ENCODE peak calls at places on chromosomes 11 and 22, in seven cellular contexts. One of them, this sample, is unnamed.

GRCh38 chr11:111081021-111081511 is 164.5 kb upstream of the POU2AF2 start:
- DNase-seq in tibial nerve: no peak
- DNase-seq in heart left ventricle: no peak
- DNase-seq in OCI-LY7: no peak
- DNase-seq in PC-9: no peak
- DNase-seq in pancreas: no peak
- DNase-seq in left lung: no peak
- DNase-seq in this sample: no peak

GRCh38 chr22:50089231-50090140 is at the start of gene MOV10L1:
- DNase-seq in tibial nerve: no peak
- DNase-seq in heart left ventricle: peak; percentile 20
- DNase-seq in OCI-LY7: no peak
- DNase-seq in PC-9: no peak
- DNase-seq in pancreas: peak; percentile 62
- DNase-seq in left lung: peak; percentile 81
- DNase-seq in this sample: peak; percentile 61

GRCh38 chr11:96054870-96055705 is 131.2 kb upstream of the MTMR2 start:
- DNase-seq in tibial nerve: no peak
- DNase-seq in heart left ventricle: no peak
- DNase-seq in OCI-LY7: peak; percentile 54
- DNase-seq in PC-9: no peak
- DNase-seq in pancreas: no peak
- DNase-seq in left lung: no peak
- DNase-seq in this sample: no peak

GRCh38 chr11:30741039-30741550 is 154.9 kb upstream of the MPPED2 start:
- DNase-seq in tibial nerve: no peak
- DNase-seq in heart left ventricle: no peak
- DNase-seq in OCI-LY7: no peak
- DNase-seq in PC-9: no peak
- DNase-seq in pancreas: no peak
- DNase-seq in left lung: no peak
- DNase-seq in this sample: no peak

GRCh38 chr11:69891421-69892236 is 72.4 kb upstream of the FGF3 start:
- DNase-seq in tibial nerve: no peak
- DNase-seq in heart left ventricle: no peak
- DNase-seq in OCI-LY7: no peak
- DNase-seq in PC-9: peak; percentile 77
- DNase-seq in pancreas: no peak
- DNase-seq in left lung: peak; percentile 68
- DNase-seq in this sample: no peak

GRCh38 chr11:12430912-12431311 is 53.5 kb downstream of the PARVA start:
- DNase-seq in tibial nerve: peak; percentile 63
- DNase-seq in heart left ventricle: peak; percentile 54
- DNase-seq in OCI-LY7: no peak
- DNase-seq in PC-9: peak; percentile 34
- DNase-seq in pancreas: peak; percentile 78
- DNase-seq in left lung: no peak
- DNase-seq in this sample: no peak

GRCh38 chr11:2762451-2762850 is 62.7 kb upstream of the KCNQ1OT1 start:
- DNase-seq in tibial nerve: no peak
- DNase-seq in heart left ventricle: peak; percentile 4
- DNase-seq in OCI-LY7: no peak
- DNase-seq in PC-9: no peak
- DNase-seq in pancreas: no peak
- DNase-seq in left lung: no peak
- DNase-seq in this sample: peak; percentile 3

GRCh38 chr11:9527481-9528140 is 45.9 kb upstream of the WEE1 start:
- DNase-seq in tibial nerve: no peak
- DNase-seq in heart left ventricle: no peak
- DNase-seq in OCI-LY7: no peak
- DNase-seq in PC-9: no peak
- DNase-seq in pancreas: no peak
- DNase-seq in left lung: no peak
- DNase-seq in this sample: no peak

GRCh38 chr11:3959015-3959917 is 103.8 kb downstream of the STIM1 start:
- DNase-seq in tibial nerve: no peak
- DNase-seq in heart left ventricle: no peak
- DNase-seq in OCI-LY7: peak; percentile 33
- DNase-seq in PC-9: no peak
- DNase-seq in pancreas: no peak
- DNase-seq in left lung: no peak
- DNase-seq in this sample: no peak

GRCh38 chr11:132564120-132564519 is 968.2 kb downstream of the OPCML start:
- DNase-seq in tibial nerve: no peak
- DNase-seq in heart left ventricle: no peak
- DNase-seq in OCI-LY7: no peak
- DNase-seq in PC-9: no peak
- DNase-seq in pancreas: no peak
- DNase-seq in left lung: no peak
- DNase-seq in this sample: no peak

DNA sequence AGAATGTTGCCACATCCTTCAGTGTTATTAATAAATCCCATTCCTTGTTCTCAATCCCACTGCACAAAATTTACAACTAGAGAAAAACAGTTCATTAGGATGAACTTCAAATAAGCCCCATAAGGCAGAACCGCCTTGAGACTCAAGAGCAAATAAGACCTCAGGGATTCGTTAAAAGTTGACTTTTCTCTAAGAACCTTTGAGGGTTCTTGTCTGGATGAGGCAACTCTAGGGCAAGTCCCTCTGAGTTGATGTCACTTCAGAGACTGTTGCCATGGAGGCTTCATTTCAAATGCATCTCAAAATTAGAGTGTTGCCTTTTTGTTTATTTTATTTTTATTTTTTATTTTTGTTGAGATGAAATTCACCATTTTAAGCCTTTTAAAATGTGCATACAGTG is 19.8 kb upstream of the PANX3 start:
- DNase-seq in tibial nerve: no peak
- DNase-seq in heart left ventricle: no peak
- DNase-seq in OCI-LY7: no peak
- DNase-seq in PC-9: no peak
- DNase-seq in pancreas: no peak
- DNase-seq in left lung: no peak
- DNase-seq in this sample: no peak
- H3K27ac ChIP-seq in tibial nerve: no peak overlapping the region
- H3K27ac ChIP-seq in heart left ventricle: no peak overlapping the region
- H3K27ac ChIP-seq in OCI-LY7: no peak overlapping the region
- H3K27ac ChIP-seq in PC-9: no peak overlapping the region
- H3K27ac ChIP-seq in pancreas: no peak overlapping the region
- H3K27ac ChIP-seq in left lung: no peak overlapping the region
- H3K27ac ChIP-seq in this sample: no peak overlapping the region

GRCh38 chr22:46068176-46068907 is 82.0 kb upstream of the PPARA start:
- DNase-seq in tibial nerve: no peak
- DNase-seq in heart left ventricle: no peak
- DNase-seq in OCI-LY7: no peak
- DNase-seq in PC-9: no peak
- DNase-seq in pancreas: no peak
- DNase-seq in left lung: no peak
- DNase-seq in this sample: no peak

GRCh38 chr22:46066691-46067090 is 83.6 kb upstream of the PPARA start:
- DNase-seq in tibial nerve: peak; percentile 19
- DNase-seq in heart left ventricle: no peak
- DNase-seq in OCI-LY7: no peak
- DNase-seq in PC-9: no peak
- DNase-seq in pancreas: peak; percentile 33
- DNase-seq in left lung: peak; percentile 25
- DNase-seq in this sample: no peak

GRCh38 chr22:46065733-46066454 is 84.4 kb upstream of the PPARA start:
- DNase-seq in tibial nerve: no peak
- DNase-seq in heart left ventricle: no peak
- DNase-seq in OCI-LY7: no peak
- DNase-seq in PC-9: no peak
- DNase-seq in pancreas: no peak
- DNase-seq in left lung: no peak
- DNase-seq in this sample: no peak

GRCh38 chr22:46068908-46069481 is 81.3 kb upstream of the PPARA start:
- DNase-seq in tibial nerve: peak; percentile 12
- DNase-seq in heart left ventricle: no peak
- DNase-seq in OCI-LY7: peak; percentile 13
- DNase-seq in PC-9: peak; percentile 16
- DNase-seq in pancreas: peak; percentile 38
- DNase-seq in left lung: peak; percentile 74
- DNase-seq in this sample: peak; percentile 23

GRCh38 chr22:46067159-46068111 is 82.9 kb upstream of the PPARA start:
- DNase-seq in tibial nerve: peak; percentile 4
- DNase-seq in heart left ventricle: no peak
- DNase-seq in OCI-LY7: no peak
- DNase-seq in PC-9: no peak
- DNase-seq in pancreas: peak; percentile 32
- DNase-seq in left lung: peak; percentile 26
- DNase-seq in this sample: peak; percentile 12
- H3K4me3 ChIP-seq in tibial nerve: peak overlapping the region; percentile 95
- H3K4me3 ChIP-seq in heart left ventricle: peak overlapping the region; percentile 34
- H3K4me3 ChIP-seq in OCI-LY7: peak overlapping the region; percentile 7
- H3K4me3 ChIP-seq in PC-9: peak overlapping the region; percentile 70
- H3K4me3 ChIP-seq in pancreas: peak overlapping the region; percentile 98
- H3K4me3 ChIP-seq in left lung: no peak overlapping the region
- H3K4me3 ChIP-seq in this sample: peak overlapping the region; percentile 40

GRCh38 chr11:75667268-75667830 is 1.5 kb downstream of the MAP6 start:
- DNase-seq in tibial nerve: no peak
- DNase-seq in heart left ventricle: peak; percentile 34
- DNase-seq in OCI-LY7: no peak
- DNase-seq in PC-9: peak; percentile 35
- DNase-seq in pancreas: no peak
- DNase-seq in left lung: peak; percentile 84
- DNase-seq in this sample: no peak
- TF ChIP-seq CTCF in tibial nerve: no peak
- TF ChIP-seq CTCF in heart left ventricle: no peak
- TF ChIP-seq CTCF in OCI-LY7: no peak
- TF ChIP-seq CTCF in PC-9: no peak
- TF ChIP-seq CTCF in pancreas: no peak
- TF ChIP-seq CTCF in left lung: no peak
- TF ChIP-seq CTCF in this sample: no peak

GRCh38 chr11:112382561-112382960 is 121.9 kb upstream of the PLET1 start:
- DNase-seq in tibial nerve: no peak
- DNase-seq in heart left ventricle: no peak
- DNase-seq in OCI-LY7: no peak
- DNase-seq in PC-9: no peak
- DNase-seq in pancreas: no peak
- DNase-seq in left lung: no peak
- DNase-seq in this sample: no peak

GRCh38 chr11:112377946-112378345 is 117.3 kb upstream of the PLET1 start:
- DNase-seq in tibial nerve: no peak
- DNase-seq in heart left ventricle: no peak
- DNase-seq in OCI-LY7: no peak
- DNase-seq in PC-9: no peak
- DNase-seq in pancreas: no peak
- DNase-seq in left lung: no peak
- DNase-seq in this sample: no peak

GRCh38 chr11:112381578-112381977 is 120.9 kb upstream of the PLET1 start:
- DNase-seq in tibial nerve: no peak
- DNase-seq in heart left ventricle: no peak
- DNase-seq in OCI-LY7: no peak
- DNase-seq in PC-9: no peak
- DNase-seq in pancreas: no peak
- DNase-seq in left lung: no peak
- DNase-seq in this sample: no peak

GRCh38 chr11:112374486-112375140 is 114.0 kb upstream of the PLET1 start:
- DNase-seq in tibial nerve: no peak
- DNase-seq in heart left ventricle: no peak
- DNase-seq in OCI-LY7: no peak
- DNase-seq in PC-9: no peak
- DNase-seq in pancreas: no peak
- DNase-seq in left lung: no peak
- DNase-seq in this sample: no peak

DNA sequence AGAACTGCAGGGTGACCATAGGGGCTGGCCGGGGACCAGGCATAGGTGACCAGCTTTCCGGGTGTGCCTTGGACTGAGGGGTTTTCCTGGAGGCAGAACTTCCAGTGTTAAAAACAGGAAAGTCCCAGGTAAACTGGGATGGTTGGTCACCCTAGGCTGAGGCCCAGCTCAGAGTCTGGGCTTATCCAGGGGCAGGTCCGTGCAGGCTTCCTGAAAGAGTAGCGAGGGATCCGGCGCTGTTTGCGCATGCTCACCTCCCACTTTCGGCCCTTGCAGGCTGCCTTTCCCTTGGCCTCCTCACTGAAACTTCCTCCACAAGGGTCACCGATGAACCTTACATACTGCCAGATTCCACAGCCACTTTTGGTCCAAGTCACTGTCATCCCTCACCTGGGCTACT is 119.8 kb upstream of the PLET1 start:
- DNase-seq in tibial nerve: no peak
- DNase-seq in heart left ventricle: no peak
- DNase-seq in OCI-LY7: no peak
- DNase-seq in PC-9: no peak
- DNase-seq in pancreas: no peak
- DNase-seq in left lung: no peak
- DNase-seq in this sample: no peak
- H3K27ac ChIP-seq in tibial nerve: no peak overlapping the region
- H3K27ac ChIP-seq in heart left ventricle: no peak overlapping the region
- H3K27ac ChIP-seq in OCI-LY7: no peak overlapping the region
- H3K27ac ChIP-seq in PC-9: no peak overlapping the region
- H3K27ac ChIP-seq in pancreas: no peak overlapping the region
- H3K27ac ChIP-seq in left lung: no peak overlapping the region
- H3K27ac ChIP-seq in this sample: no peak overlapping the region

GRCh38 chr11:131486937-131487336 is 116.5 kb downstream of the NTM start:
- DNase-seq in tibial nerve: no peak
- DNase-seq in heart left ventricle: no peak
- DNase-seq in OCI-LY7: no peak
- DNase-seq in PC-9: no peak
- DNase-seq in pancreas: no peak
- DNase-seq in left lung: no peak
- DNase-seq in this sample: no peak

GRCh38 chr11:131488208-131488607 is 117.8 kb downstream of the NTM start:
- DNase-seq in tibial nerve: no peak
- DNase-seq in heart left ventricle: no peak
- DNase-seq in OCI-LY7: no peak
- DNase-seq in PC-9: no peak
- DNase-seq in pancreas: no peak
- DNase-seq in left lung: no peak
- DNase-seq in this sample: no peak

GRCh38 chr11:131483877-131484276 is 113.5 kb downstream of the NTM start:
- DNase-seq in tibial nerve: no peak
- DNase-seq in heart left ventricle: no peak
- DNase-seq in OCI-LY7: no peak
- DNase-seq in PC-9: no peak
- DNase-seq in pancreas: no peak
- DNase-seq in left lung: no peak
- DNase-seq in this sample: no peak

GRCh38 chr11:131483453-131483852 is 113.0 kb downstream of the NTM start:
- DNase-seq in tibial nerve: no peak
- DNase-seq in heart left ventricle: no peak
- DNase-seq in OCI-LY7: no peak
- DNase-seq in PC-9: no peak
- DNase-seq in pancreas: no peak
- DNase-seq in left lung: no peak
- DNase-seq in this sample: no peak

DNA sequence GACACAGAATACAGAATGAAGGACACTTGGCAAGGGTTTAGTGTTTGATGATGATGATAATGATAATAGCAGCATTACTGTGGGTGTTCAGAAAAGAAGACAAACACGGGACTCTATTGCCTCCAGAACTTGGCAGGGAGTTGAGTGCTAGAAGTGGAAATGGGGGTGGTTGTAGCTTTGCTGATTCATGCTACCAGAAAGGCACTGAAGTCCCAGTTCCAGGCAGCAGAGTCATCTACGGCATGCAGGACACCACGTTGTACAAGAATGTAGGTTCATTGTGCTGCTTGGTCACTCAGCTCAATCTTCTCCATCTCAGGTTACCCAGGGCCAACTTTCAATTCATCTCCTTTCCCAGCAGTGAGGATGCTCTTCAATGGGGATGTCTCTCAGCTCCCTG is 115.7 kb downstream of the NTM start:
- DNase-seq in tibial nerve: no peak
- DNase-seq in heart left ventricle: no peak
- DNase-seq in OCI-LY7: no peak
- DNase-seq in PC-9: peak; percentile 71
- DNase-seq in pancreas: no peak
- DNase-seq in left lung: no peak
- DNase-seq in this sample: peak; percentile 48
- H3K4me3 ChIP-seq in tibial nerve: no peak overlapping the region
- H3K4me3 ChIP-seq in heart left ventricle: no peak overlapping the region
- H3K4me3 ChIP-seq in OCI-LY7: no peak overlapping the region
- H3K4me3 ChIP-seq in PC-9: no peak overlapping the region
- H3K4me3 ChIP-seq in pancreas: no peak overlapping the region
- H3K4me3 ChIP-seq in left lung: no peak overlapping the region
- H3K4me3 ChIP-seq in this sample: no peak overlapping the region